ENCODE peak calls at places on chromosome 10, in five cellular contexts. V, M, S, P and W are unnamed samples.

GRCh38 chr10:68934994-68935393 is 21.0 kb upstream of the DDX21 start:
- DNase-seq in P (no peak), S (no peak), V (no peak), M (no peak), W (no peak)

GRCh38 chr10:24988831-24989769 is 26.9 kb downstream of the ENKUR start:
- DNase-seq in P (no peak), M (no peak), S (no peak), V (no peak), W (no peak)

GRCh38 chr10:79072994-79073654 is 4.4 kb downstream of the ZMIZ1 start:
- DNase-seq in P (no peak), V (no peak), S (no peak), M (no peak), W (no peak)

GRCh38 chr10:90288403-90288933 is 569.4 kb downstream of the HTR7 start:
- DNase-seq in S (no peak), V (peak), P (peak), M (no peak), W (peak)

GRCh38 chr10:64011871-64012714 is 490.9 kb downstream of the REEP3 start:
- DNase-seq in M (no peak), P (no peak), V (no peak), S (no peak), W (no peak)

GRCh38 chr10:100607439-100607838 is 71.7 kb downstream of the HIF1AN start:
- DNase-seq in P (no peak), M (no peak), S (no peak), V (no peak), W (no peak)

GRCh38 chr10:132450466-132450824 is 53.4 kb downstream of the PWWP2B start:
- DNase-seq in V (no peak), M (no peak), S (no peak), P (no peak), W (no peak)

GRCh38 chr10:56831681-56832080 is 470.6 kb upstream of the ZWINT start:
- DNase-seq in V (no peak), S (no peak), M (no peak), P (no peak), W (no peak)

GRCh38 chr10:16947071-16947470 is 129.8 kb upstream of the RSU1 start:
- DNase-seq in M (no peak), P (no peak), S (no peak), V (no peak), W (no peak)

GRCh38 chr10:119301397-119301796 is 94.0 kb downstream of the GRK5 start:
- DNase-seq in V (peak), M (no peak), P (peak), S (peak), W (peak)